ENCODE peak calls at places on chromosomes 12 and 14, in five cellular contexts. One of them, this sample, is unnamed.

GRCh38 chr12:58117201-58117600 is 175.8 kb downstream of the ATP23 start:
- DNase-seq in astrocyte of the spinal cord: no peak
- DNase-seq in endothelial cell: no peak
- DNase-seq in PC-3: no peak
- DNase-seq in AG09309: no peak
- DNase-seq in this sample: no peak

GRCh38 chr14:54653764-54654469 is 87.0 kb downstream of the SAMD4A start:
- DNase-seq in endothelial cell: peak
- DNase-seq in AG09309: no peak
- DNase-seq in astrocyte of the spinal cord: peak
- DNase-seq in PC-3: peak
- DNase-seq in this sample: no peak

GRCh38 chr12:118061011-118061875 is at the start of gene WSB2:
- DNase-seq in astrocyte of the spinal cord: peak
- DNase-seq in PC-3: peak
- DNase-seq in AG09309: no peak
- DNase-seq in endothelial cell: peak
- DNase-seq in this sample: peak

GRCh38 chr14:54127526-54127925 is 170.9 kb upstream of the BMP4 start:
- DNase-seq in PC-3: peak
- DNase-seq in AG09309: no peak
- DNase-seq in endothelial cell: no peak
- DNase-seq in astrocyte of the spinal cord: peak
- DNase-seq in this sample: no peak

GRCh38 chr12:75959506-75959905 is 72.1 kb downstream of the PHLDA1 start:
- DNase-seq in endothelial cell: no peak
- DNase-seq in PC-3: no peak
- DNase-seq in AG09309: no peak
- DNase-seq in astrocyte of the spinal cord: no peak
- DNase-seq in this sample: no peak

GRCh38 chr14:36057452-36058142 is 118.9 kb downstream of the PTCSC3 start:
- DNase-seq in PC-3: peak
- DNase-seq in AG09309: no peak
- DNase-seq in endothelial cell: no peak
- DNase-seq in astrocyte of the spinal cord: peak
- DNase-seq in this sample: no peak

GRCh38 chr12:28086521-28086920 is 103.7 kb upstream of the CCDC91 start:
- DNase-seq in PC-3: no peak
- DNase-seq in astrocyte of the spinal cord: no peak
- DNase-seq in AG09309: no peak
- DNase-seq in endothelial cell: no peak
- DNase-seq in this sample: no peak

GRCh38 chr14:101840649-101841365 is 79.3 kb downstream of the PPP2R5C start:
- DNase-seq in AG09309: no peak
- DNase-seq in endothelial cell: no peak
- DNase-seq in PC-3: no peak
- DNase-seq in astrocyte of the spinal cord: no peak
- DNase-seq in this sample: no peak

GRCh38 chr12:127393896-127394295 is 873.1 kb upstream of the TMEM132C start:
- DNase-seq in PC-3: peak
- DNase-seq in AG09309: peak
- DNase-seq in endothelial cell: no peak
- DNase-seq in astrocyte of the spinal cord: peak
- DNase-seq in this sample: no peak

GRCh38 chr12:120225852-120226640 is 25.1 kb upstream of the RPLP0 start:
- DNase-seq in astrocyte of the spinal cord: no peak
- DNase-seq in endothelial cell: no peak
- DNase-seq in PC-3: no peak
- DNase-seq in AG09309: no peak
- DNase-seq in this sample: no peak

GRCh38 chr12:120835304-120835612 is 68.9 kb downstream of the SPPL3 start:
- DNase-seq in endothelial cell: no peak
- DNase-seq in AG09309: no peak
- DNase-seq in PC-3: no peak
- DNase-seq in astrocyte of the spinal cord: no peak
- DNase-seq in this sample: no peak

GRCh38 chr12:55862286-55862685 is 19.6 kb upstream of the MMP19 start:
- DNase-seq in astrocyte of the spinal cord: no peak
- DNase-seq in AG09309: no peak
- DNase-seq in PC-3: no peak
- DNase-seq in endothelial cell: no peak
- DNase-seq in this sample: no peak

GRCh38 chr12:1592444-1593231 is 1.7 kb downstream of the FBXL14 start:
- DNase-seq in PC-3: peak
- DNase-seq in AG09309: no peak
- DNase-seq in astrocyte of the spinal cord: peak
- DNase-seq in endothelial cell: peak
- DNase-seq in this sample: peak

GRCh38 chr12:23361971-23362370 is 587.5 kb downstream of the SOX5 start:
- DNase-seq in endothelial cell: no peak
- DNase-seq in PC-3: no peak
- DNase-seq in AG09309: no peak
- DNase-seq in astrocyte of the spinal cord: no peak
- DNase-seq in this sample: no peak

GRCh38 chr12:23356440-23356839 is 593.0 kb downstream of the SOX5 start:
- DNase-seq in endothelial cell: no peak
- DNase-seq in AG09309: no peak
- DNase-seq in astrocyte of the spinal cord: no peak
- DNase-seq in PC-3: no peak
- DNase-seq in this sample: no peak

GRCh38 chr12:23356927-23357708 is 592.4 kb downstream of the SOX5 start:
- DNase-seq in endothelial cell: no peak
- DNase-seq in AG09309: no peak
- DNase-seq in PC-3: no peak
- DNase-seq in astrocyte of the spinal cord: no peak
- DNase-seq in this sample: no peak

GRCh38 chr12:23354800-23355199 is 594.7 kb downstream of the SOX5 start:
- DNase-seq in PC-3: no peak
- DNase-seq in endothelial cell: no peak
- DNase-seq in astrocyte of the spinal cord: no peak
- DNase-seq in AG09309: no peak
- DNase-seq in this sample: no peak

GRCh38 chr12:23359975-23360638 is 589.4 kb downstream of the SOX5 start:
- DNase-seq in PC-3: no peak
- DNase-seq in astrocyte of the spinal cord: no peak
- DNase-seq in AG09309: no peak
- DNase-seq in endothelial cell: no peak
- DNase-seq in this sample: no peak
- TF ChIP-seq CTCF in PC-3: no peak
- TF ChIP-seq CTCF in astrocyte of the spinal cord: no peak
- TF ChIP-seq CTCF in AG09309: no peak
- TF ChIP-seq CTCF in endothelial cell: no peak
- TF ChIP-seq CTCF in this sample: no peak

DNA sequence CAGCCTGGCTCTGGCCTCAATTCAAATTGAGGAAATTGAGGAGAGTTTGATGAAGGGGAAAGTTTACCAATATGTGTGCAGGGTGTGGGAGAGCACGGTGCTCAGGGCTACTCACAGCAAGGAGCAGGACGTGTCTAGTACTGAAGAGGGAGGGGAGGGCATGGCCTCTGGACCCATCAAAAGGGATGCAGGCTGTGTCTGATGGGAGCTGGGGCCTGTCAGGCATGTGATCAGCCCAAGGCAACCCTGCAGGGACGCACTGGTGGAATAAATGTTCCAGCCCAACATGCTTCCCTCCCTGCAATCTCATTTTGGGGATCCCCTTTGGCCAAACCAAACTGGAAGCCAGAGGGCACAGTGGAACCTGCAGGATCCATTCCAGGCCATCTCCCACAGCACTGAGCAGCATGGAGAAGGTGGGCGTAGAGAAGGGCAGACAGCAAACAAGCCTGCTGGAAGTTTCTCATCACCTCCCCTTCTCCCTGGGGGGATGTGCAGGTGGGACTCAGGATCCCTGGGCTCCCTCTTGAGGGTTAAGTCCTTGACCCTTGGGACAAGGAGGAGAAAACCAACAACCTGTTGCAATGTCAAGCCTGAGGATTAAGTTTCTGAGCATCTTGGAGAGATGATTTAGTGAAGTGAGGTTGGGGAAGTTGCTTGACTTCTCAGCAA is 17.8 kb upstream of the RBM19 start:
- DNase-seq in PC-3: no peak
- DNase-seq in astrocyte of the spinal cord: no peak
- DNase-seq in AG09309: no peak
- DNase-seq in endothelial cell: no peak
- DNase-seq in this sample: no peak
- TF ChIP-seq CTCF in PC-3: no peak
- TF ChIP-seq CTCF in astrocyte of the spinal cord: no peak
- TF ChIP-seq CTCF in AG09309: no peak
- TF ChIP-seq CTCF in endothelial cell: no peak
- TF ChIP-seq CTCF in this sample: no peak

GRCh38 chr12:44246481-44247105 is 410.7 kb downstream of the TMEM117 start:
- DNase-seq in astrocyte of the spinal cord: peak
- DNase-seq in PC-3: no peak
- DNase-seq in AG09309: no peak
- DNase-seq in endothelial cell: no peak
- DNase-seq in this sample: no peak

GRCh38 chr12:44245932-44246331 is 410.1 kb downstream of the TMEM117 start:
- DNase-seq in endothelial cell: no peak
- DNase-seq in astrocyte of the spinal cord: no peak
- DNase-seq in AG09309: no peak
- DNase-seq in PC-3: no peak
- DNase-seq in this sample: no peak

GRCh38 chr12:44248436-44248835 is 412.6 kb downstream of the TMEM117 start:
- DNase-seq in endothelial cell: no peak
- DNase-seq in PC-3: no peak
- DNase-seq in AG09309: no peak
- DNase-seq in astrocyte of the spinal cord: no peak
- DNase-seq in this sample: no peak

GRCh38 chr12:44253338-44253856 is 417.5 kb downstream of the TMEM117 start:
- DNase-seq in astrocyte of the spinal cord: no peak
- DNase-seq in AG09309: no peak
- DNase-seq in endothelial cell: no peak
- DNase-seq in PC-3: no peak
- DNase-seq in this sample: no peak

DNA sequence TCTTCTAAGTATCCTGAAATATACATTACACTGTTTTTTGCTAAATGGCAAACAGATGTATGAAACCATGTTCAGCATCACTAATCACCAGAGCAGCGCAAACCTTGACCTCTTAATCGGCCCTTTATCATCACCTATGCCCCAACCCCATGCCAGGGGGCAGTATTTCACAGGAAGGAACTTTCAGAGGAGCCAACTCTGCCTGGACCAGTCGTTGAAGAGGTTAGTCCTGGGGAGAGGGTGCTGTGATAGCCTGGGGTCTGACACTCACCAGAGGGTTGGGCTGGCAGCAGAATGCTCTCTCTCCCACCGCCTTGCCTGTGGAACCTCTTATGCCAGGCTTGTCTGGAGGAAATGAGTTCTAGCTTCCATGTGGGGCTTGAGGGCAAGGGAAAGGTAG is 411.7 kb downstream of the TMEM117 start:
- DNase-seq in AG09309: no peak
- DNase-seq in astrocyte of the spinal cord: no peak
- DNase-seq in endothelial cell: no peak
- DNase-seq in PC-3: no peak
- DNase-seq in this sample: no peak
- TF ChIP-seq CTCF in AG09309: no peak
- TF ChIP-seq CTCF in astrocyte of the spinal cord: no peak
- TF ChIP-seq CTCF in endothelial cell: no peak
- TF ChIP-seq CTCF in PC-3: peak
- TF ChIP-seq CTCF in this sample: peak

GRCh38 chr12:69875416-69875815 is 50.4 kb downstream of the MYRFL start:
- DNase-seq in AG09309: no peak
- DNase-seq in endothelial cell: no peak
- DNase-seq in astrocyte of the spinal cord: no peak
- DNase-seq in PC-3: no peak
- DNase-seq in this sample: no peak

GRCh38 chr12:69880566-69880965 is 55.5 kb downstream of the MYRFL start:
- DNase-seq in PC-3: peak
- DNase-seq in endothelial cell: no peak
- DNase-seq in astrocyte of the spinal cord: peak
- DNase-seq in AG09309: no peak
- DNase-seq in this sample: no peak

GRCh38 chr12:69881771-69882170 is 56.7 kb downstream of the MYRFL start:
- DNase-seq in endothelial cell: no peak
- DNase-seq in astrocyte of the spinal cord: no peak
- DNase-seq in PC-3: no peak
- DNase-seq in AG09309: no peak
- DNase-seq in this sample: no peak

GRCh38 chr12:69874606-69875005 is 49.6 kb downstream of the MYRFL start:
- DNase-seq in PC-3: no peak
- DNase-seq in AG09309: no peak
- DNase-seq in astrocyte of the spinal cord: no peak
- DNase-seq in endothelial cell: no peak
- DNase-seq in this sample: no peak

DNA sequence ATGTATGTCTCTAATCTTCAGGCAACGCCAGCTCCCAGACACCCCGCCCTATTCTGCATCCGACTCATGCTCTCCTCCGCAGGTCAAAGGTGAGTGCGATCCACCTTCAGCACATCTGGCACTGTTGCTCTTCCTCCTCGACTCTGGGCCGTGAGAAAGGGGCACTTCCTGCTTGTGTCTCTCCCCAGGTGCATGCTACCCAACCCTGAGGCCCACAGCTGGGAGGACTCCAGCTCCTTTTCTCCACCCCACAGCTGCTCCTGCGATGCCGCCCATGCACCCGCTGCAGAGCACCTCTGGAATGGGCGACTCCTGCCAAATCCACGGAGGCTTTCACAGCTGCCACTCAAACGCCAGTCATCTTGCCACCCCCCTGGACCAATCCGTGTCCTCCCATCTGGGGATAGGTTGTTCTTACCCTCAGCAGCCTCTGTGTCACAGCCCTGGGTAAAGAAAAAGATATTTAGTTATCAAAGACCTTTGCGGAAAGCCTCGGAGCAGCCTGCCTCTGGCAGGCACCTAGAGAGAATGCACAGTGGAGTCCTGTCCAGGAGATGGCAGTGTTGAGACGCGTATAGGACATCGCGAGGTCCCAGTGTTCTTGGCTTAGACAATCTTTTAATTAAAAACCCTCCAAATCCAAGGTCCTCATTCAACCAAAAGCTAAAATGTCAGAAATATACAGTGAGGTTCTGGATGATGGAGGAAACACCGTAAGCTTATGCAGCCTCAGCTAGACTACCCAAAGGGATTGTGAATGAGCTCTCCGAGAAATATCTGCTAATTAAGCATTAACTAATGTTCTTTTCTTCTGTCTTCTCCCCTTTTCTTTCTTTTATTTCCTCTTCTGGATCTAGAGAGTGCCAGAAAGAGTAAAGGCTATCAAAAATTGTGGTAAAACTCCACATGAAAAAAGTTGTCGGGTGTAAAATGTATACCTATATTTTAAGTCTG is 54.3 kb downstream of the MYRFL start:
- DNase-seq in endothelial cell: peak
- DNase-seq in astrocyte of the spinal cord: peak
- DNase-seq in PC-3: peak
- DNase-seq in AG09309: no peak
- DNase-seq in this sample: peak
- TF ChIP-seq CTCF in endothelial cell: peak
- TF ChIP-seq CTCF in astrocyte of the spinal cord: peak
- TF ChIP-seq CTCF in PC-3: peak
- TF ChIP-seq CTCF in AG09309: peak
- TF ChIP-seq CTCF in this sample: peak

This sample was measured in neural crest cell.